ENCODE peak calls at places on chromosomes 16 and 17, in four cellular contexts. M is SK-N-SH, S is endothelial cell, B is uterus. F is an unnamed sample.
A peak's percentile ranks its signal among the peaks of the same experiment; 100 is the strongest.

GRCh38 chr16:53090591-53091507 is 36.1 kb downstream of the CHD9 start:
- DNase-seq in M (peak; percentile 29), S (no peak), B (peak; percentile 98), F (no peak)

GRCh38 chr17:76417499-76418143 is 33.2 kb downstream of the SPHK1 start:
- DNase-seq in M (no peak), S (no peak), B (no peak), F (no peak)

GRCh38 chr16:53433930-53434435 is 288 bp upstream of the RBL2 start:
- DNase-seq in M (no peak), S (no peak), B (no peak), F (peak; percentile 74)

GRCh38 chr17:75093543-75094158 is 5.9 kb downstream of the SLC16A5 start:
- DNase-seq in M (no peak), S (no peak), B (no peak), F (no peak)

GRCh38 chr17:77460514-77461046 is 319.8 kb downstream of the SEC14L1 start:
- DNase-seq in M (no peak), S (no peak), B (no peak), F (no peak)

GRCh38 chr16:19014456-19014855 is 30.7 kb downstream of the TMC7 start:
- DNase-seq in M (no peak), S (no peak), B (no peak), F (no peak)

GRCh38 chr17:77375917-77376651 is 235.3 kb downstream of the SEC14L1 start:
- DNase-seq in M (peak; percentile 82), S (no peak), B (peak; percentile 76), F (peak; percentile 71)

GRCh38 chr16:22340945-22341344 is 33.5 kb downstream of the CDR2 start:
- DNase-seq in M (no peak), S (no peak), B (no peak), F (no peak)

GRCh38 chr16:65178151-65178550 is 56.3 kb upstream of the CDH11 start:
- DNase-seq in M (no peak), S (no peak), B (no peak), F (no peak)

GRCh38 chr17:4999429-5000093 is 1.8 kb downstream of the KIF1C start:
- DNase-seq in M (no peak), S (no peak), B (no peak), F (no peak)

GRCh38 chr16:57131351-57131970 is 39.1 kb downstream of the CPNE2 start:
- DNase-seq in M (no peak), S (no peak), B (no peak), F (no peak)

GRCh38 chr17:82844796-82845162 is 5.0 kb upstream of the ZNF750 start:
- DNase-seq in M (no peak), S (no peak), B (no peak), F (no peak)

GRCh38 chr16:11034005-11034404 is 89.6 kb downstream of the CLEC16A start:
- DNase-seq in M (no peak), S (no peak), B (peak; percentile 63), F (no peak)

GRCh38 chr16:20880867-20881866 is 19.0 kb downstream of the DCUN1D3 start:
- DNase-seq in M (no peak), S (no peak), B (no peak), F (no peak)

GRCh38 chr17:57016066-57016763 is 38.3 kb downstream of the SCPEP1 start:
- DNase-seq in M (no peak), S (no peak), B (no peak), F (no peak)

GRCh38 chr17:34998205-34998604 is 17.9 kb downstream of the LIG3 start:
- DNase-seq in M (peak; percentile 70), S (peak; percentile 79), B (no peak), F (peak; percentile 76)

GRCh38 chr16:12643034-12643455 is 160.6 kb downstream of the CPPED1 start:
- DNase-seq in M (no peak), S (no peak), B (no peak), F (no peak)

GRCh38 chr17:39153541-39154111 is 2.2 kb upstream of the PLXDC1 start:
- DNase-seq in M (peak; percentile 68), S (peak; percentile 95), B (peak; percentile 95), F (peak; percentile 98)
- TF ChIP-seq CTCF in M (no peak), S (no peak), B (peak; percentile 25), F (no peak)

GRCh38 chr17:2842464-2842863 is 46.2 kb downstream of the RAP1GAP2 start:
- DNase-seq in M (no peak), S (no peak), B (no peak), F (no peak)

GRCh38 chr17:2849327-2849670 is 53.1 kb downstream of the RAP1GAP2 start:
- DNase-seq in M (peak; percentile 79), S (no peak), B (no peak), F (no peak)

GRCh38 chr17:2841606-2842005 is 45.4 kb downstream of the RAP1GAP2 start:
- DNase-seq in M (no peak), S (no peak), B (no peak), F (no peak)

GRCh38 chr17:2847601-2848255 is 51.5 kb downstream of the RAP1GAP2 start:
- DNase-seq in M (no peak), S (no peak), B (no peak), F (no peak)

GRCh38 chr17:2844386-2844785 is 48.1 kb downstream of the RAP1GAP2 start:
- DNase-seq in M (no peak), S (no peak), B (no peak), F (no peak)
- TF ChIP-seq CTCF in M (no peak), S (no peak), B (no peak), F (no peak)

GRCh38 chr16:80900593-80900954 is 96.2 kb upstream of the CDYL2 start:
- DNase-seq in M (no peak), S (no peak), B (no peak), F (no peak)

GRCh38 chr16:80902306-80903154 is 98.1 kb upstream of the CDYL2 start:
- DNase-seq in M (no peak), S (no peak), B (no peak), F (no peak)

GRCh38 chr16:80899804-80900592 is 95.6 kb upstream of the CDYL2 start:
- DNase-seq in M (peak; percentile 68), S (no peak), B (peak; percentile 61), F (no peak)

GRCh38 chr16:80903616-80904015 is 99.2 kb upstream of the CDYL2 start:
- DNase-seq in M (no peak), S (no peak), B (no peak), F (no peak)
- TF ChIP-seq CTCF in M (no peak), S (no peak), B (no peak), F (no peak)

GRCh38 chr17:80942360-80943345 is 49.0 kb upstream of the CHMP6 start:
- DNase-seq in M (no peak), S (no peak), B (peak; percentile 99), F (no peak)
- TF ChIP-seq CTCF in M (no peak), S (no peak), B (no peak), F (no peak)

DNA sequence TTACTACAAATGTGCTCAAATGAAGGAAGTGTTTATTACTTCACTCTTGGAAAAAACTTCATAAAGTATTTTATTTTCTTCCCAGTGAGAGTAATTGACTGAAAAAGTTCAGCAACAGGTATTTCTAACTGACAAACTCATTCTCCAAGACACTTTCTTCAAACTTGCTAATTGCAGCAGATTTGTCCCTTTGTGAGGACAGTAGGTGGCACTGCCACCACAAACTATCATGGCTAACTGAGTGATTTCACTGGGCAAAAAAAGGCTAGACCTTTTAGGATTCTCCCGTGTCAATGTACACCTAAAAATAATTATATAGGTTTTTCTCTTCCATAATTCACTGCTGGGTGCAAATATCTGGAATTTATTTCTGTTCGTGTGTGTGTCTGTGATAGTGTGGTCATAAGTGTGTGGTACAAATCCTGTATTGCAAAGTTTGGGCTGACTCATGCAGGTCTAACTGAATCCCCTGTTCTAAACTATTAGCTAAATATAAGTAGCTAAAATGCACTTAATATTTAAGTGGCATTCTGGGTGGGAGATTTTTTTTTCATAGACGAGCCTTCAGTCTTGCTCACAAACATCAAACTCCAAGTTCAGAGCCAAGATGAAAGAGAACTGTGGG is 3.9 kb downstream of the HS3ST3A1 start:
- DNase-seq in M (peak; percentile 54), S (peak; percentile 42), B (no peak), F (no peak)
- TF ChIP-seq CTCF in M (peak; percentile 77), S (peak; percentile 51), B (peak; percentile 37), F (peak; percentile 74)

GRCh38 chr16:27862953-27863352 is 200.6 kb downstream of the GSG1L start:
- DNase-seq in M (no peak), S (no peak), B (no peak), F (no peak)

GRCh38 chr16:27853651-27854050 is 209.9 kb downstream of the GSG1L start:
- DNase-seq in M (no peak), S (no peak), B (no peak), F (no peak)

GRCh38 chr16:27863377-27863776 is 200.1 kb downstream of the GSG1L start:
- DNase-seq in M (no peak), S (no peak), B (no peak), F (no peak)

GRCh38 chr16:27860091-27860490 is 203.4 kb downstream of the GSG1L start:
- DNase-seq in M (no peak), S (no peak), B (no peak), F (no peak)

GRCh38 chr16:27859020-27859419 is 204.5 kb downstream of the GSG1L start:
- DNase-seq in M (no peak), S (peak; percentile 12), B (no peak), F (no peak)
- TF ChIP-seq CTCF in M (no peak), S (no peak), B (no peak), F (no peak)

DNA sequence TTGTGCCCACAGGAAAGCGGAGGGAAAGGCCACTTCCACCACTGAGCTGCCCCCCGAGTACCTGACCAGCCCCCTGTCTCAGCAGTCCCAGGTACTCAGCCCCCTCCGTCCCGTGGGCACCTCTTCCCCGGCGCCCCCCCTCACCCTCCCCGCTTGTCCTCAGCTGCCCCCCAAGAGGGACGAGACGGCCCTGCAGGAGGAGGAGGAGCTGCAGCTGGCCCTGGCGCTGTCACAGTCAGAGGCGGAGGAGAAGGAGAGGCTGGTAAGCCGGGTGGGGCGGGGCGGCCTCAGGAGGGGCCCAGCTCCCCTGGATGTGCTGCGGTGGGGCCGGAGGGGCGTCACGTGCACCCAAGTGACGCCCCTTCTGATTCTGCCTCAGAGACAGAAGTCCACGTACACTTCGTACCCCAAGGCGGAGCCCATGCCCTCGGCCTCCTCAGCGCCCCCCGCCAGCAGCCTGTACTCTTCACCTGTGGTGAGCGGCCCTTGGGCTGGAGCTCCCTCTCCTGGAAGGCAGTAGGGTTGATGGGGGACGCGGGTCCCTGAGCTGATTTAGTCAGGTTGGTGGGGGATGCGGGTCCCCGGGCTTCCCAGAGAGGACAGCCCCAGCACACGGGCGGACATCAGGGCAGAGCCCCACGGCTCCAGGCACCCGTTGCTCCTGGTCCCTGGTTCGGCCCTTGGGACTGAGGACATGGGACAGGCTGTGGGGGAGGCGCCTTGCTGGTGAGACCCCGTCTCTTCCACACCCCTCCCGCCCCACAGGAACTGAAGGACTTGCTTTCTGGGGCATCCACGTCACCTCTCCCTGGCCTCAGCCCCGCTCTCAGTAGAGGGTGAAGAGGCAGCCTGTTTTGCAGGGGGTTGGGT is 9.4 kb upstream of the MRPL12 start:
- DNase-seq in M (no peak), S (no peak), B (no peak), F (no peak)
- TF ChIP-seq CTCF in M (peak; percentile 14), S (no peak), B (no peak), F (no peak)

GRCh38 chr17:16381496-16381820 is 567 bp downstream of the UBB start:
- DNase-seq in M (no peak), S (no peak), B (no peak), F (no peak)
- TF ChIP-seq CTCF in M (no peak), S (no peak), B (no peak), F (no peak)

GRCh38 chr16:2152695-2153506 is 2.7 kb upstream of the TRAF7 start:
- DNase-seq in M (no peak), S (no peak), B (no peak), F (no peak)
- TF ChIP-seq CTCF in M (no peak), S (no peak), B (no peak), F (no peak)